ENCODE peak calls at places on chromosome 2, in four cellular contexts. G, Y, O and S are unnamed samples.

GRCh38 chr2:213848631-213849030 is 562.2 kb upstream of the VWC2L start:
- DNase-seq in G (no peak), Y (no peak), O (no peak), S (peak; percentile 77)

GRCh38 chr2:223001831-223002230 is 50.2 kb upstream of the KCNE4 start:
- DNase-seq in G (no peak), Y (no peak), O (no peak), S (peak; percentile 80)

GRCh38 chr2:10303634-10304378 is 1.1 kb downstream of the HPCAL1 start:
- DNase-seq in G (peak; percentile 60), Y (peak; percentile 44), O (peak; percentile 78), S (peak; percentile 77)

GRCh38 chr2:127576433-127577207 is 41.1 kb downstream of the MYO7B start:
- DNase-seq in G (no peak), Y (no peak), O (peak; percentile 97), S (peak; percentile 68)

GRCh38 chr2:16179701-16180402 is 239.5 kb downstream of the MYCN start:
- DNase-seq in G (no peak), Y (no peak), O (no peak), S (no peak)

GRCh38 chr2:237869357-237870102 is 10.1 kb downstream of the RAMP1 start:
- DNase-seq in G (no peak), Y (no peak), O (no peak), S (no peak)

GRCh38 chr2:75600418-75601088 is 39.8 kb upstream of the EVA1A start:
- DNase-seq in G (no peak), Y (no peak), O (no peak), S (no peak)

GRCh38 chr2:142112648-142113278 is 18.1 kb downstream of the LRP1B start:
- DNase-seq in G (no peak), Y (no peak), O (peak; percentile 83), S (peak; percentile 96)

GRCh38 chr2:147017976-147018645 is 826.7 kb upstream of the ACVR2A start:
- DNase-seq in G (no peak), Y (no peak), O (peak; percentile 33), S (peak; percentile 63)

GRCh38 chr2:17620280-17620679 is 79.8 kb downstream of the VSNL1 start:
- DNase-seq in G (no peak), Y (no peak), O (peak; percentile 48), S (no peak)

GRCh38 chr2:44275915-44276279 is 617 bp downstream of the SLC3A1 start:
- DNase-seq in G (no peak), Y (no peak), O (peak; percentile 58), S (peak; percentile 44)

GRCh38 chr2:104944495-104944894 is 90.6 kb downstream of the POU3F3 start:
- DNase-seq in G (no peak), Y (peak; percentile 21), O (peak; percentile 21), S (no peak)

GRCh38 chr2:102558463-102558862 is 60.9 kb upstream of the SLC9A2 start:
- DNase-seq in G (no peak), Y (no peak), O (peak; percentile 26), S (no peak)

GRCh38 chr2:128442891-128443302 is 124.2 kb upstream of the HS6ST1 start:
- DNase-seq in G (no peak), Y (no peak), O (no peak), S (no peak)

GRCh38 chr2:216578325-216578724 is 54.9 kb upstream of the IGFBP2 start:
- DNase-seq in G (no peak), Y (no peak), O (peak; percentile 30), S (peak; percentile 44)

GRCh38 chr2:241659150-241659739 is 21.8 kb downstream of the ATG4B start:
- DNase-seq in G (no peak), Y (peak; percentile 78), O (peak; percentile 77), S (peak; percentile 82)

GRCh38 chr2:46481541-46482193 is 2.3 kb downstream of the TMEM247 start:
- DNase-seq in G (no peak), Y (no peak), O (peak; percentile 81), S (peak; percentile 90)

GRCh38 chr2:223522796-223523195 is 79.4 kb downstream of the SCG2 start:
- DNase-seq in G (no peak), Y (no peak), O (no peak), S (no peak)

GRCh38 chr2:131682122-131682944 is 154.6 kb downstream of the CCDC74A start:
- DNase-seq in G (peak; percentile 93), Y (peak; percentile 80), O (peak; percentile 90), S (peak; percentile 89)

GRCh38 chr2:183610724-183611123 is 486.5 kb downstream of the NUP35 start:
- DNase-seq in G (no peak), Y (no peak), O (no peak), S (no peak)

GRCh38 chr2:160347269-160347863 is 146.2 kb downstream of the RBMS1 start:
- DNase-seq in G (no peak), Y (no peak), O (no peak), S (peak; percentile 89)

GRCh38 chr2:27720004-27720551 is 51.4 kb upstream of the MRPL33 start:
- DNase-seq in G (no peak), Y (peak; percentile 54), O (peak; percentile 96), S (peak; percentile 96)

GRCh38 chr2:18831916-18832510 is 242.6 kb upstream of the NT5C1B start:
- DNase-seq in G (no peak), Y (no peak), O (no peak), S (no peak)

GRCh38 chr2:49857371-49858112 is 703.2 kb upstream of the FSHR start:
- DNase-seq in G (no peak), Y (no peak), O (no peak), S (no peak)

GRCh38 chr2:48450936-48451602 is 78.9 kb upstream of the STON1 start:
- DNase-seq in G (no peak), Y (no peak), O (no peak), S (no peak)

GRCh38 chr2:131400849-131401248 is 36.9 kb upstream of the RAB6D start:
- DNase-seq in G (no peak), Y (no peak), O (no peak), S (no peak)

GRCh38 chr2:37342636-37343211 is 1.7 kb upstream of the QPCT start:
- DNase-seq in G (no peak), Y (no peak), O (no peak), S (no peak)

GRCh38 chr2:224892574-224893204 is 149.6 kb downstream of the DOCK10 start:
- DNase-seq in G (no peak), Y (no peak), O (peak; percentile 3), S (no peak)

GRCh38 chr2:28869494-28870145 is 489 bp downstream of the TRMT61B start:
- DNase-seq in G (peak; percentile 21), Y (no peak), O (peak; percentile 79), S (no peak)

DNA sequence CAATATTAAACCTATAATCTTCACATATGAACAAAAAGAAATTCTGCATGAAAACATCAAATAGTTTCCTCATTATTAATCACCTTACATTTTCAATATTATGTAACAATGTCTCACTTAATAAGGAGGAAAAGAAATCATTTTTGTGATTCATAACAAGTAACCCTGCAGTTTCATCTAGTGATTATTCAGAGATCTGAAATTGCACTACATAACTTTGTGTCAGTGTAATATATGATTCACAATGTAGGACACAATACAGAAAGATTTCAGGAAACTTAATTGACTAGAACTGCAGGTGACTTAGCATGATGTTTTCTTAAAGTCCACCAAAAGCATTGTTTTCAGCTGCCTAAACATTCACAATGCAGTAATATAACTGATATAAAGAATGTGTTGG is 366.4 kb downstream of the FSIP2 start:
- DNase-seq in G (no peak), Y (no peak), O (peak; percentile 34), S (peak; percentile 27)
- TF ChIP-seq EZH2 in G (no peak), Y (no peak), O (no peak), S (no peak)

GRCh38 chr2:110216199-110216598 is 3.9 kb upstream of the MTLN start:
- DNase-seq in G (no peak), Y (no peak), O (no peak), S (no peak)

GRCh38 chr2:110216803-110217202 is 4.5 kb upstream of the MTLN start:
- DNase-seq in G (no peak), Y (no peak), O (peak; percentile 59), S (no peak)

GRCh38 chr2:110215566-110216158 is 3.3 kb upstream of the MTLN start:
- DNase-seq in G (peak; percentile 38), Y (no peak), O (no peak), S (no peak)

GRCh38 chr2:110211938-110212858 is at the start of gene MTLN:
- DNase-seq in G (peak; percentile 76), Y (peak; percentile 37), O (peak; percentile 90), S (peak; percentile 68)
- TF ChIP-seq EZH2 in G (no peak), Y (no peak), O (no peak), S (no peak)

GRCh38 chr2:78994789-78995188 is 30.7 kb upstream of the REG3G start:
- DNase-seq in G (no peak), Y (no peak), O (no peak), S (no peak)

GRCh38 chr2:78992451-78992806 is 33.1 kb upstream of the REG3G start:
- DNase-seq in G (peak; percentile 13), Y (peak; percentile 19), O (peak; percentile 34), S (no peak)

GRCh38 chr2:78993518-78994148 is 31.9 kb upstream of the REG3G start:
- DNase-seq in G (no peak), Y (no peak), O (no peak), S (no peak)

DNA sequence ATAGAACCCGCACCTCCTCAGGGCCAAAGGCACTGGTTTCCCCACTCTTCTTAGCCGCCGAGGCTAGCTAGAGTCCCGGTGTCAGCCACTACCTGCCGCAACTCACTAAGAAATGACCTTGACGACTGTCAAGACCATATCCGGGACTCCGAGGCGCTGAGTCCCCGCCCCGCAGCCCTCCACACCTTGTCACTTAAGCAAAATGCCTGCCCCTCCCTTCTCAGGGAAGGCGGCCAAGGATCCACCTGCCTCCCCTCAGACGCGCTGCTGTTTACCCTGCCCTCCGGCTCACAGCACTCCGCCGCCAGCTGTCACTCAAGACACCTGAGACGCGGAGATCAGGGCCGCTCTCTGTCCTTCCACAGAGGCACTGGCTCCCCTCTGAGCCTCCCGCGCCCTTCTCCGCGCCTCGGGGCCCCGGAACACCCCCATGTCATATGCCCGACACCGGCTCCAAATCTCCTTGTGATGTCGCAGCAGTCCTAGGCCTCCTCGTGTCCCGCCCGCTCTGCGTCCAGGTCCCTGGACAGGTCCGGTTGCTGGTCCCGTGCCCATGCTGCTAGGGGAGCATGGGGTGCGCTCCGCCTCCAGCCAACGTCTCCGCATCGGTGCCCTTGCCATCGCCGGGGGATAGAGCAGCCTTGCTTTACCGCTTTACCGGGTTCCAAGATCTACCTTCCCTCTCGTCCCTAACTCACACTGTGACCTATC is 32.5 kb upstream of the REG3G start:
- DNase-seq in G (peak; percentile 36), Y (no peak), O (no peak), S (no peak)
- TF ChIP-seq EZH2 in G (no peak), Y (peak; percentile 49), O (no peak), S (no peak)

GRCh38 chr2:199466704-199467461 is 9.1 kb upstream of the SATB2 start:
- DNase-seq in G (no peak), Y (no peak), O (no peak), S (no peak)
- TF ChIP-seq EZH2 in G (no peak), Y (no peak), O (no peak), S (no peak)

GRCh38 chr2:173390036-173390435 is 35.4 kb downstream of the CDCA7 start:
- DNase-seq in G (no peak), Y (peak; percentile 14), O (no peak), S (no peak)

GRCh38 chr2:173394575-173394974 is 39.9 kb downstream of the CDCA7 start:
- DNase-seq in G (no peak), Y (no peak), O (no peak), S (no peak)

GRCh38 chr2:173386441-173387044 is 31.9 kb downstream of the CDCA7 start:
- DNase-seq in G (no peak), Y (no peak), O (no peak), S (no peak)

GRCh38 chr2:173388795-173389194 is 34.1 kb downstream of the CDCA7 start:
- DNase-seq in G (no peak), Y (no peak), O (no peak), S (no peak)
- TF ChIP-seq EZH2 in G (no peak), Y (no peak), O (no peak), S (no peak)